ENCODE peak calls at places on chromosomes 7 and 10, in nine cellular contexts. One of them, this sample, is unnamed. For H3K4me1, the result is how much of the 10 kb centered on the place peaks cover.

GRCh38 chr10:124007102-124007772 is 86.2 kb downstream of the CHST15 start:
- DNase-seq in tibial artery: no peak
- DNase-seq in GM23338: no peak
- DNase-seq in stomach: no peak
- DNase-seq in HCT116: no peak
- DNase-seq in ascending aorta: no peak
- DNase-seq in endodermal cell: peak
- DNase-seq in endothelial cell of umbilical vein: no peak
- DNase-seq in OCI-LY7: no peak
- DNase-seq in this sample: peak

GRCh38 chr7:18384491-18385143 is 110.9 kb upstream of the HDAC9 start:
- DNase-seq in OCI-LY7: no peak
- DNase-seq in stomach: no peak
- DNase-seq in tibial artery: no peak
- DNase-seq in ascending aorta: no peak
- DNase-seq in HCT116: no peak
- DNase-seq in endothelial cell of umbilical vein: no peak
- DNase-seq in endodermal cell: no peak
- DNase-seq in GM23338: peak
- DNase-seq in this sample: no peak

GRCh38 chr10:124717911-124718734 is 26.1 kb downstream of the FAM53B start:
- DNase-seq in endodermal cell: no peak
- DNase-seq in stomach: no peak
- DNase-seq in HCT116: no peak
- DNase-seq in ascending aorta: no peak
- DNase-seq in tibial artery: no peak
- DNase-seq in GM23338: no peak
- DNase-seq in OCI-LY7: no peak
- DNase-seq in endothelial cell of umbilical vein: peak
- DNase-seq in this sample: peak

GRCh38 chr10:72426982-72427381 is 72.3 kb upstream of the DNAJB12 start:
- DNase-seq in GM23338: peak
- DNase-seq in endothelial cell of umbilical vein: no peak
- DNase-seq in OCI-LY7: no peak
- DNase-seq in tibial artery: no peak
- DNase-seq in ascending aorta: no peak
- DNase-seq in endodermal cell: peak
- DNase-seq in stomach: no peak
- DNase-seq in HCT116: no peak
- DNase-seq in this sample: no peak

GRCh38 chr10:90112681-90113080 is 411.3 kb downstream of the KIF20B start:
- DNase-seq in stomach: no peak
- DNase-seq in endodermal cell: no peak
- DNase-seq in OCI-LY7: no peak
- DNase-seq in tibial artery: no peak
- DNase-seq in endothelial cell of umbilical vein: no peak
- DNase-seq in GM23338: no peak
- DNase-seq in HCT116: no peak
- DNase-seq in ascending aorta: no peak
- DNase-seq in this sample: no peak

GRCh38 chr7:52555805-52556204 is 479.6 kb upstream of the POM121L12 start:
- DNase-seq in endodermal cell: no peak
- DNase-seq in stomach: no peak
- DNase-seq in OCI-LY7: no peak
- DNase-seq in HCT116: no peak
- DNase-seq in tibial artery: no peak
- DNase-seq in GM23338: no peak
- DNase-seq in ascending aorta: no peak
- DNase-seq in endothelial cell of umbilical vein: no peak
- DNase-seq in this sample: no peak

GRCh38 chr10:100043344-100043743 is 33.6 kb upstream of the DNMBP start:
- DNase-seq in HCT116: peak
- DNase-seq in stomach: peak
- DNase-seq in endothelial cell of umbilical vein: peak
- DNase-seq in OCI-LY7: no peak
- DNase-seq in GM23338: no peak
- DNase-seq in tibial artery: no peak
- DNase-seq in endodermal cell: no peak
- DNase-seq in ascending aorta: no peak
- DNase-seq in this sample: no peak

GRCh38 chr7:36232971-36233550 is 80.0 kb downstream of the EEPD1 start:
- DNase-seq in stomach: no peak
- DNase-seq in OCI-LY7: no peak
- DNase-seq in HCT116: no peak
- DNase-seq in tibial artery: no peak
- DNase-seq in endodermal cell: no peak
- DNase-seq in endothelial cell of umbilical vein: no peak
- DNase-seq in GM23338: no peak
- DNase-seq in ascending aorta: no peak
- DNase-seq in this sample: no peak

GRCh38 chr10:77857272-77857671 is 69.3 kb downstream of the DLG5 start:
- DNase-seq in OCI-LY7: no peak
- DNase-seq in tibial artery: no peak
- DNase-seq in endothelial cell of umbilical vein: no peak
- DNase-seq in GM23338: no peak
- DNase-seq in endodermal cell: no peak
- DNase-seq in stomach: peak
- DNase-seq in HCT116: no peak
- DNase-seq in ascending aorta: no peak
- DNase-seq in this sample: peak

GRCh38 chr7:32206987-32207386 is 136.8 kb upstream of the PDE1C start:
- DNase-seq in OCI-LY7: no peak
- DNase-seq in ascending aorta: no peak
- DNase-seq in HCT116: no peak
- DNase-seq in stomach: no peak
- DNase-seq in endodermal cell: peak
- DNase-seq in GM23338: peak
- DNase-seq in tibial artery: no peak
- DNase-seq in endothelial cell of umbilical vein: peak
- DNase-seq in this sample: no peak
- TF ChIP-seq CTCF in OCI-LY7: no peak
- TF ChIP-seq CTCF in ascending aorta: no peak
- TF ChIP-seq CTCF in HCT116: peak
- TF ChIP-seq CTCF in stomach: no peak
- TF ChIP-seq CTCF in endodermal cell: peak
- TF ChIP-seq CTCF in GM23338: peak
- TF ChIP-seq CTCF in tibial artery: no peak
- TF ChIP-seq CTCF in endothelial cell of umbilical vein: peak
- TF ChIP-seq CTCF in this sample: no peak

DNA sequence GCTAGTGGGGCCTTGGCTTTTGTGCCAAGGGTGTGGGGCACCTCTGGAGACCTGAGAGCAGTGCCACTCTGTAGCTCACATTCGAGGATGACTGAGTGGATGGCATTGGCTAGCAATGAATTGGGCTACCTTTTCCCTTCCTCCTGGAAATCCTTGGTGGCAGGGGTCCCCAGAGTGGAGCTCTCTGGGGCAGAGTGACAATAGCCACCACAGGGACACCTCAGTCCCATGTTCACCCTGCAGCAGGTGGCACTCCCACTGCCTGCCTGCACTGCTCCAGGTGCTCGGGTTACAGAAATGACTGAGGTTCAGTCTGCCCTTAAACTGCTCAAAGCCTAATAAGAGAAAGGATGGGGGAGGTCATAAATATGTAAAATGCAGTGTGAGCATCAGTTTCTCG is 17.8 kb downstream of the BTBD16 start:
- DNase-seq in ascending aorta: no peak
- DNase-seq in GM23338: no peak
- DNase-seq in HCT116: no peak
- DNase-seq in endothelial cell of umbilical vein: no peak
- DNase-seq in stomach: no peak
- DNase-seq in endodermal cell: no peak
- DNase-seq in tibial artery: no peak
- DNase-seq in OCI-LY7: no peak
- DNase-seq in this sample: no peak
- H3K4me1 ChIP-seq in ascending aorta: under half
- H3K4me1 ChIP-seq in GM23338: under half
- H3K4me1 ChIP-seq in HCT116: under half
- H3K4me1 ChIP-seq in endothelial cell of umbilical vein: under half
- H3K4me1 ChIP-seq in stomach: under half
- H3K4me1 ChIP-seq in endodermal cell: under half
- H3K4me1 ChIP-seq in tibial artery: under half
- H3K4me1 ChIP-seq in OCI-LY7: under half
- H3K4me1 ChIP-seq in this sample: under half

GRCh38 chr10:6274040-6274439 is 71.3 kb downstream of the PFKFB3 start:
- DNase-seq in stomach: no peak
- DNase-seq in ascending aorta: no peak
- DNase-seq in endothelial cell of umbilical vein: no peak
- DNase-seq in GM23338: no peak
- DNase-seq in endodermal cell: no peak
- DNase-seq in tibial artery: no peak
- DNase-seq in OCI-LY7: no peak
- DNase-seq in HCT116: no peak
- DNase-seq in this sample: no peak

GRCh38 chr10:6274504-6274903 is 71.8 kb downstream of the PFKFB3 start:
- DNase-seq in GM23338: no peak
- DNase-seq in endothelial cell of umbilical vein: no peak
- DNase-seq in HCT116: no peak
- DNase-seq in OCI-LY7: no peak
- DNase-seq in stomach: no peak
- DNase-seq in ascending aorta: no peak
- DNase-seq in endodermal cell: no peak
- DNase-seq in tibial artery: no peak
- DNase-seq in this sample: no peak

GRCh38 chr10:6272126-6272525 is 69.4 kb downstream of the PFKFB3 start:
- DNase-seq in ascending aorta: no peak
- DNase-seq in endodermal cell: no peak
- DNase-seq in stomach: no peak
- DNase-seq in HCT116: no peak
- DNase-seq in OCI-LY7: no peak
- DNase-seq in tibial artery: no peak
- DNase-seq in GM23338: no peak
- DNase-seq in endothelial cell of umbilical vein: no peak
- DNase-seq in this sample: no peak

GRCh38 chr10:6273351-6273750 is 70.6 kb downstream of the PFKFB3 start:
- DNase-seq in GM23338: no peak
- DNase-seq in endodermal cell: no peak
- DNase-seq in endothelial cell of umbilical vein: no peak
- DNase-seq in stomach: no peak
- DNase-seq in OCI-LY7: no peak
- DNase-seq in ascending aorta: peak
- DNase-seq in tibial artery: no peak
- DNase-seq in HCT116: no peak
- DNase-seq in this sample: peak

GRCh38 chr10:6275022-6275997 is 72.6 kb downstream of the PFKFB3 start:
- DNase-seq in endodermal cell: peak
- DNase-seq in endothelial cell of umbilical vein: peak
- DNase-seq in ascending aorta: peak
- DNase-seq in OCI-LY7: no peak
- DNase-seq in GM23338: peak
- DNase-seq in tibial artery: peak
- DNase-seq in HCT116: peak
- DNase-seq in stomach: peak
- DNase-seq in this sample: peak
- TF ChIP-seq CTCF in endodermal cell: peak
- TF ChIP-seq CTCF in endothelial cell of umbilical vein: no peak
- TF ChIP-seq CTCF in ascending aorta: no peak
- TF ChIP-seq CTCF in OCI-LY7: no peak
- TF ChIP-seq CTCF in GM23338: no peak
- TF ChIP-seq CTCF in tibial artery: no peak
- TF ChIP-seq CTCF in HCT116: peak
- TF ChIP-seq CTCF in stomach: no peak
- TF ChIP-seq CTCF in this sample: no peak

GRCh38 chr10:50333872-50334271 is 82.6 kb upstream of the ASAH2 start:
- DNase-seq in endodermal cell: no peak
- DNase-seq in ascending aorta: no peak
- DNase-seq in OCI-LY7: no peak
- DNase-seq in tibial artery: no peak
- DNase-seq in HCT116: no peak
- DNase-seq in GM23338: no peak
- DNase-seq in endothelial cell of umbilical vein: no peak
- DNase-seq in stomach: no peak
- DNase-seq in this sample: no peak

GRCh38 chr10:50335397-50335796 is 84.1 kb upstream of the ASAH2 start:
- DNase-seq in OCI-LY7: no peak
- DNase-seq in ascending aorta: no peak
- DNase-seq in endothelial cell of umbilical vein: no peak
- DNase-seq in HCT116: no peak
- DNase-seq in stomach: no peak
- DNase-seq in GM23338: no peak
- DNase-seq in endodermal cell: no peak
- DNase-seq in tibial artery: no peak
- DNase-seq in this sample: no peak

GRCh38 chr10:50332108-50332846 is 81.0 kb upstream of the ASAH2 start:
- DNase-seq in endothelial cell of umbilical vein: no peak
- DNase-seq in endodermal cell: no peak
- DNase-seq in HCT116: no peak
- DNase-seq in ascending aorta: no peak
- DNase-seq in OCI-LY7: no peak
- DNase-seq in tibial artery: no peak
- DNase-seq in GM23338: no peak
- DNase-seq in stomach: no peak
- DNase-seq in this sample: no peak

GRCh38 chr10:50334273-50334672 is 83.0 kb upstream of the ASAH2 start:
- DNase-seq in OCI-LY7: no peak
- DNase-seq in tibial artery: no peak
- DNase-seq in stomach: no peak
- DNase-seq in endodermal cell: no peak
- DNase-seq in GM23338: no peak
- DNase-seq in endothelial cell of umbilical vein: no peak
- DNase-seq in ascending aorta: no peak
- DNase-seq in HCT116: no peak
- DNase-seq in this sample: no peak

GRCh38 chr10:50331486-50331885 is 80.2 kb upstream of the ASAH2 start:
- DNase-seq in OCI-LY7: no peak
- DNase-seq in tibial artery: no peak
- DNase-seq in endodermal cell: no peak
- DNase-seq in stomach: no peak
- DNase-seq in ascending aorta: no peak
- DNase-seq in HCT116: no peak
- DNase-seq in GM23338: no peak
- DNase-seq in endothelial cell of umbilical vein: no peak
- DNase-seq in this sample: no peak
- H3K4me1 ChIP-seq in OCI-LY7: under half
- H3K4me1 ChIP-seq in tibial artery: under half
- H3K4me1 ChIP-seq in endodermal cell: under half
- H3K4me1 ChIP-seq in stomach: under half
- H3K4me1 ChIP-seq in ascending aorta: under half
- H3K4me1 ChIP-seq in HCT116: under half
- H3K4me1 ChIP-seq in GM23338: under half
- H3K4me1 ChIP-seq in endothelial cell of umbilical vein: under half
- H3K4me1 ChIP-seq in this sample: under half

DNA sequence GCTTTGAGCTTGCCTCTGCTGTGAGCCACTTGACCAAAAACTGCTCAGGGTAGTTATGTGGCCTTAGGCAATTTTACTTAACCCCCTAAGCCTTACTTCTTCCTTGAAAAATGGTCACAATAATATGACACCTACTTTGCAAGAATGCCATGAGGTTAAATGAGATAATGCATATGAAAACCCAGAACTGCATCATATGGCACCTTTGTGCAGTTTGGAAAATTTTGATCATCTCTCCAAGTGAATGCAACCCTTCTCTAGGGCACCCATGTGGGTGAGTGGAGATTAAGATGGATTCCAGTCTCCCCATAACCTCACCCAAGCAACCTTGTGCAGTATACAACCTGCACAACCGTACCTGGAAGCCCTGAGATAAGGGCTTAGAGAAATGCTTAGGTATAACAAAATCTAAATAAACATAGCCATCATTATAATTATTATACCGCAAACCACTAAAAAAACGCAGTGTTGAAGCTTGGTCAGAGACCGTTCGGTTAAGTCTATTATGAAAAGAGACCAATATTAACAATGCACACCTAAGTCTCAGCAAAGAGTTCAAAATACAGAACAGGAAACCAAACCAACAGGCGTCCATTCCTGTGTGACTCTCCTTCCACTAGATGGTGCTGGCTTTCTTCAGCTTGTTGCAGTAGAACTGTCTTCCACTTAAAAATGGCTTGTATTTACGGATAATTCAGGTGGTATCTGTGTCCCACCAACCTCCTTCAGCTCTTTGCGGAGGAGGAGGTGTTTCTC is 21.0 kb upstream of the ASB15 start:
- DNase-seq in endothelial cell of umbilical vein: peak
- DNase-seq in HCT116: peak
- DNase-seq in ascending aorta: no peak
- DNase-seq in OCI-LY7: peak
- DNase-seq in GM23338: peak
- DNase-seq in tibial artery: no peak
- DNase-seq in endodermal cell: peak
- DNase-seq in stomach: no peak
- DNase-seq in this sample: no peak
- TF ChIP-seq CTCF in endothelial cell of umbilical vein: peak
- TF ChIP-seq CTCF in HCT116: peak
- TF ChIP-seq CTCF in ascending aorta: peak
- TF ChIP-seq CTCF in OCI-LY7: peak
- TF ChIP-seq CTCF in GM23338: peak
- TF ChIP-seq CTCF in tibial artery: no peak
- TF ChIP-seq CTCF in endodermal cell: peak
- TF ChIP-seq CTCF in stomach: no peak
- TF ChIP-seq CTCF in this sample: peak